ENCODE peak calls at places on chromosome 12, in six cellular contexts. One of them, this sample, is unnamed.

GRCh38 chr12:46516933-46517578 is 144.5 kb upstream of the SLC38A2 start:
- DNase-seq in SK-N-SH: no peak
- DNase-seq in A549: no peak
- DNase-seq in HCT116: no peak
- DNase-seq in HepG2: no peak
- DNase-seq in H1: no peak
- DNase-seq in this sample: no peak

GRCh38 chr12:109870648-109871047 is 9.7 kb downstream of the GLTP start:
- DNase-seq in H1: no peak
- DNase-seq in HepG2: no peak
- DNase-seq in A549: no peak
- DNase-seq in HCT116: no peak
- DNase-seq in SK-N-SH: no peak
- DNase-seq in this sample: peak

GRCh38 chr12:24489939-24490338 is 459.0 kb downstream of the BCAT1 start:
- DNase-seq in A549: no peak
- DNase-seq in HepG2: no peak
- DNase-seq in H1: no peak
- DNase-seq in HCT116: no peak
- DNase-seq in SK-N-SH: no peak
- DNase-seq in this sample: no peak

GRCh38 chr12:51593539-51593938 is 2.5 kb downstream of the SCN8A start:
- DNase-seq in HepG2: peak
- DNase-seq in H1: no peak
- DNase-seq in A549: no peak
- DNase-seq in SK-N-SH: no peak
- DNase-seq in HCT116: no peak
- DNase-seq in this sample: peak

GRCh38 chr12:131917139-131917710 is 11.9 kb upstream of the PUS1 start:
- DNase-seq in H1: no peak
- DNase-seq in HepG2: no peak
- DNase-seq in SK-N-SH: no peak
- DNase-seq in HCT116: no peak
- DNase-seq in A549: no peak
- DNase-seq in this sample: no peak

GRCh38 chr12:88202500-88202899 is 60.4 kb downstream of the TMTC3 start:
- DNase-seq in SK-N-SH: no peak
- DNase-seq in A549: no peak
- DNase-seq in HCT116: no peak
- DNase-seq in HepG2: no peak
- DNase-seq in H1: no peak
- DNase-seq in this sample: no peak

GRCh38 chr12:66863276-66863675 is 184.4 kb upstream of the GRIP1 start:
- DNase-seq in H1: no peak
- DNase-seq in HCT116: no peak
- DNase-seq in HepG2: no peak
- DNase-seq in A549: no peak
- DNase-seq in SK-N-SH: no peak
- DNase-seq in this sample: no peak

GRCh38 chr12:63068857-63069442 is 82.1 kb downstream of the AVPR1A start:
- DNase-seq in SK-N-SH: peak
- DNase-seq in A549: peak
- DNase-seq in HepG2: peak
- DNase-seq in H1: no peak
- DNase-seq in HCT116: peak
- DNase-seq in this sample: peak

DNA sequence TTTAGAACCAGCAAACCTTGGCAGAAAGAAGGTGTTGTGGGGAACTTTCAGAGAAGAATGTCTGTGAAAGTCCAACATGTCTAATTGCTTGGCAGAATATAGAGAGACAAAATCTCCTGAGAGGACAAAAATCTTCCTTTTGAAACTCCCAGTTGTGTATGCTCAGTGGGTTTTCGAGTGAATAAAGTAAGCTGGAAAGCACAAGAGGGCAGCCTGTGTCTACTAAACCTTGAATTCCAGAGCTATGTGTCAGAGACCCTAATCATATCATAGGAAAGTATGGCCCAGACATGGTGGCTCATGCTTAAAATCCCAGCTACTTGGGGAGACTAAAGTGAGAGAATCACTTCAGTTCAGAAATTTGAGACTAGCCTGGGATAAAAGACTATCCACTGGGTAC is 661.2 kb downstream of the SLC16A7 start:
- DNase-seq in A549: peak
- DNase-seq in HCT116: peak
- DNase-seq in H1: no peak
- DNase-seq in SK-N-SH: no peak
- DNase-seq in HepG2: peak
- DNase-seq in this sample: no peak
- TF ChIP-seq MAX in A549: no peak
- TF ChIP-seq MAX in HCT116: no peak
- TF ChIP-seq MAX in H1: no peak
- TF ChIP-seq MAX in SK-N-SH: no peak
- TF ChIP-seq MAX in HepG2: no peak
- TF ChIP-seq MAX in this sample: no peak

DNA sequence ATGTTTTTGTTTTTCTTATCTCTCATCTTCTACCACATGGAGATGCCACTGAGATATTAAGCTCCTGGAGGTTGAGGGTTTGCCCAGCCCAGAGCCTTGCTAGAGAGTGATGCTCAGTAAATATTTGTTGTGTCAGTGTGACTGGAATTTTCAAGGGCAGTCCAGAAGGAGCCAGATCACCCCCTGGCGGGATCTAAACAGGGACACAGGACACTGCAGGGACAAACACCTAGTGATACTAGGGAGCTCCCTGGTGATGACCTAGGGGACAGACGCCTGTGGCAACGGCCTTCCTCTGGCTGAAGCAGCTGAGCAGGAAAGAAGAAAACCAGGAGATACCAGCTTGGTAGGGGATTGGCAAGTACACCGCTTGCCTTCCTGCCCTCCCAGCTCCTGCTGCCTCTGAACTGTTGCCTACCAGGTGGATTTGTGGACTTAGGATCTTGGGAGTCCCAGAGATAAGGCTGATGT is 714.4 kb upstream of the TBX3 start:
- DNase-seq in HCT116: no peak
- DNase-seq in SK-N-SH: peak
- DNase-seq in H1: no peak
- DNase-seq in A549: peak
- DNase-seq in HepG2: peak
- DNase-seq in this sample: no peak
- TF ChIP-seq CTCF in HCT116: peak
- TF ChIP-seq CTCF in SK-N-SH: no peak
- TF ChIP-seq CTCF in H1: no peak
- TF ChIP-seq CTCF in A549: peak
- TF ChIP-seq CTCF in HepG2: peak
- TF ChIP-seq CTCF in this sample: peak

DNA sequence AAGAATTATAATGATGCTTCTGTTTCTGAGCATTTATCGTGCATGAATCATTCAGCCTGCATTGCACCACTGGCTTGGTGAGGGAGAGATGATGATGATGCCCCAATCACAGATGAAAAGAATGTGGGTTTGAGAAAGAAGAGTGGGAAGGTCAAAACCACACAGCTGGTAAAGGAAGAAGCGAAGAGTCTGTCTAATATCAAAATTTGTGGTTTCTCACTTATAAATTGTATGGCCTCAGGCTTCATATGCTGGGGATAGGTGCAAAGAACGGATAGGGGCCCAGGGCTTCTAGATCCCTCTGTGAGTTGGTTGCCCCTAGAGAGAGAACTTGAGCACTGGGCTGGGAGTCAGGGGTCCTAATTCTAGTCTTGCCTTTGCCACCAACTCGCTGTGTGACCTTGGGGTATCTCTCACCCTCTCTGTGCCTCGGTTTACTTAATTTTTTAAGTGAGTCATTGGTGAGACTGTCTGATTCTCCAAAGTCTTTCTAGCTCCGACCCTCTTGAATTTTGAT is 2.2 kb downstream of the OASL start:
- DNase-seq in HCT116: no peak
- DNase-seq in H1: no peak
- DNase-seq in SK-N-SH: no peak
- DNase-seq in HepG2: no peak
- DNase-seq in A549: peak
- DNase-seq in this sample: peak
- TF ChIP-seq MAX in HCT116: no peak
- TF ChIP-seq MAX in H1: no peak
- TF ChIP-seq MAX in SK-N-SH: no peak
- TF ChIP-seq MAX in HepG2: no peak
- TF ChIP-seq MAX in A549: no peak
- TF ChIP-seq MAX in this sample: no peak

GRCh38 chr12:77686760-77687159 is 143.9 kb upstream of the NAV3 start:
- DNase-seq in SK-N-SH: no peak
- DNase-seq in H1: no peak
- DNase-seq in A549: no peak
- DNase-seq in HCT116: no peak
- DNase-seq in HepG2: no peak
- DNase-seq in this sample: peak
- TF ChIP-seq CTCF in SK-N-SH: peak
- TF ChIP-seq CTCF in H1: no peak
- TF ChIP-seq CTCF in A549: no peak
- TF ChIP-seq CTCF in HCT116: peak
- TF ChIP-seq CTCF in HepG2: no peak
- TF ChIP-seq CTCF in this sample: peak

This sample was measured in NB4.